ENCODE peak calls at places on chromosomes 4 and X, in nine cellular contexts. G is posterior vena cava, B is omental fat pad, I is NCI-H2107, O is endothelial cell, H is ELF-1, U is hepatocyte, L is endothelial cell of umbilical vein, Q is NCI-H2029 treated with DMSO at 0.1 percent for 48 hours. S is an unnamed sample.

GRCh38 chr4:5965225-5965624 is 53.0 kb downstream of the C4orf50 start:
- DNase-seq in H (no peak), L (no peak), Q (no peak), O (no peak), I (no peak), G (no peak), B (no peak), U (no peak), S (no peak)

GRCh38 chr4:28357985-28358384 is 1497.3 kb downstream of the STIM2 start:
- DNase-seq in I (no peak), U (peak; percentile 26), G (no peak), Q (no peak), H (peak; percentile 19), B (no peak), O (peak; percentile 8), L (no peak), S (no peak)

GRCh38 chr4:81470456-81471327 is 1.0 kb downstream of the RASGEF1B start:
- DNase-seq in B (peak; percentile 37), O (peak; percentile 25), L (peak; percentile 1), I (no peak), U (peak; percentile 57), G (peak; percentile 83), H (peak; percentile 68), Q (peak; percentile 16), S (no peak)

GRCh38 chr4:86608757-86609375 is 14.8 kb downstream of the PTPN13 start:
- DNase-seq in U (no peak), H (no peak), Q (no peak), O (no peak), I (no peak), G (no peak), L (no peak), B (no peak), S (no peak)

GRCh38 chr4:15161439-15161838 is 159.2 kb downstream of the CPEB2 start:
- DNase-seq in B (no peak), H (no peak), O (no peak), I (no peak), L (no peak), Q (no peak), G (no peak), U (no peak), S (no peak)

GRCh38 chrX:10618911-10619310 is 1.5 kb downstream of the MID1 start:
- DNase-seq in I (no peak), H (peak; percentile 76), O (no peak), G (no peak), Q (no peak), L (peak; percentile 48), U (peak; percentile 18), B (no peak), S (no peak)

GRCh38 chr4:127849505-127850234 is 31.0 kb upstream of the PLK4 start:
- DNase-seq in O (no peak), Q (no peak), U (no peak), G (no peak), L (peak; percentile 37), B (no peak), H (no peak), I (no peak), S (no peak)

GRCh38 chrX:5068550-5068949 is 1160.1 kb downstream of the NLGN4X start:
- DNase-seq in O (no peak), G (no peak), U (no peak), Q (no peak), L (no peak), B (no peak), H (no peak), I (no peak), S (no peak)

GRCh38 chr4:127141857-127142256 is 490.9 kb upstream of the INTU start:
- DNase-seq in G (no peak), U (no peak), O (no peak), L (no peak), I (no peak), H (no peak), B (no peak), Q (no peak), S (no peak)

GRCh38 chr4:161254375-161254774 is 909.4 kb downstream of the FSTL5 start:
- DNase-seq in O (no peak), B (no peak), U (no peak), G (no peak), L (no peak), I (no peak), H (no peak), Q (no peak), S (no peak)

GRCh38 chr4:145019346-145019745 is 78.7 kb downstream of the ANAPC10 start:
- DNase-seq in L (no peak), O (no peak), B (no peak), H (no peak), Q (no peak), I (no peak), G (no peak), U (no peak), S (no peak)

GRCh38 chr4:155599596-155599995 is 67.1 kb upstream of the GUCY1A1 start:
- DNase-seq in L (peak; percentile 68), G (no peak), U (no peak), H (no peak), I (no peak), O (no peak), B (no peak), Q (no peak), S (no peak)